ENCODE peak calls at places on chromosomes 13 and 19, in seven cellular contexts. S is GM12878, D is SK-N-SH, T is HCT116, F is HepG2, J is K562, V is H1. P is an unnamed sample.
A peak's percentile ranks its signal among the peaks of the same experiment; 100 is the strongest.

GRCh38 chr19:38769635-38770211 is 3.6 kb downstream of the LGALS7 start:
- DNase-seq in J (peak; percentile 73), T (peak; percentile 19), D (peak; percentile 83), V (no peak), S (no peak), F (no peak), P (no peak)

GRCh38 chr13:40485611-40486517 is 180.6 kb downstream of the FOXO1 start:
- DNase-seq in V (no peak), S (no peak), D (no peak), F (no peak), J (no peak), T (no peak), P (no peak)

GRCh38 chr19:53511933-53512374 is 26.0 kb upstream of the ZNF331 start:
- DNase-seq in V (peak; percentile 59), D (peak; percentile 79), T (peak; percentile 7), S (no peak), J (peak; percentile 67), F (peak; percentile 71), P (peak; percentile 80)

GRCh38 chr19:4342421-4343055 is 824 bp upstream of the MPND start:
- DNase-seq in T (peak; percentile 100), D (peak; percentile 92), J (peak; percentile 96), F (peak; percentile 100), S (peak; percentile 100), V (peak; percentile 97), P (peak; percentile 82)

GRCh38 chr13:59354665-59355064 is 809.1 kb downstream of the DIAPH3 start:
- DNase-seq in S (no peak), J (no peak), V (no peak), D (no peak), F (no peak), T (no peak), P (no peak)

GRCh38 chr19:30070970-30071632 is 129.1 kb downstream of the URI1 start:
- DNase-seq in S (no peak), T (no peak), F (no peak), V (no peak), D (peak; percentile 92), J (no peak), P (no peak)

GRCh38 chr19:50716178-50717025 is 3.2 kb downstream of the SHANK1 start:
- DNase-seq in T (no peak), F (no peak), V (no peak), J (no peak), S (no peak), D (no peak), P (no peak)

GRCh38 chr19:51181377-51181912 is 39.3 kb downstream of the SIGLEC7 start:
- DNase-seq in S (no peak), F (no peak), D (no peak), V (no peak), J (no peak), T (no peak), P (no peak)

GRCh38 chr19:30068528-30069395 is 126.7 kb downstream of the URI1 start:
- DNase-seq in T (no peak), V (no peak), J (no peak), F (no peak), S (no peak), D (no peak), P (no peak)

GRCh38 chr13:98399756-98400155 is 177.2 kb downstream of the STK24 start:
- DNase-seq in T (no peak), V (no peak), S (no peak), J (no peak), D (no peak), F (no peak), P (no peak)

GRCh38 chr13:19633340-19634128 is at the start of gene MPHOSPH8:
- DNase-seq in V (peak; percentile 87), T (peak; percentile 92), F (peak; percentile 88), D (peak; percentile 98), J (peak; percentile 92), S (peak; percentile 84), P (peak; percentile 94)

GRCh38 chr13:19632915-19633339 is 532 bp upstream of the MPHOSPH8 start:
- DNase-seq in V (no peak), T (no peak), S (no peak), J (no peak), D (no peak), F (no peak), P (no peak)

DNA sequence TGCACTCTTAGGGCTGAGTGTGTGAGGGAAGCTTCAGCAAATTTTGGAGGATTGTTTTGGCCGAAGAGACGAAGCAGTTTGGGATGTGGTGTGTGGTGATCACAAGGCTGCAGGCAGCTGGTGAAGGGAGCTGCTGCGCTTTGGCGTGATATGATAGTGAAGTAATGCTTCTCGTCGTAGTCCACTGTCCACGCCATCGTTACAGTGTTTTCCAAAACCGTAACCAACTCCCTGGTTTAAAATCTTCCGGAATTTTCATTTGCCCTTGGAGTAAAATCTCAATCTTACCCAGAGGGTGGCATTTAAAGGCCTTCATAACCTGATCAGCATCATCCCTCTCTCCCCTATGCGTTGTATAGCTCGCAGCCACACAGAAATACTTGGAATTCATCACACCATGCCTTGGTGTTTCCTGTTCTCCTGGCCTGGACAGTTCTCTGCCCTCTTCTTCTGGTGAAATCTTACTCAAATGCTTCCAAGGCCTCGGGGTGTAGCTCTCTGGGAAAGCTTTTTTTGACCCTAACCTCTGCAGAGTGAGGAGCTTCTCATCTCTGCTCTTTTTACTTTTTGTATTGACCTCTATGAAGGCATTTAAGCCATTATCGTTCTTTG is 776 bp downstream of the MPHOSPH8 start:
- DNase-seq in D (peak; percentile 19), F (peak; percentile 18), T (no peak), S (no peak), J (no peak), V (no peak), P (no peak)
- TF ChIP-seq JUND in D (no peak), F (no peak), T (no peak), S (no peak), J (no peak), V (no peak), P (no peak)

DNA sequence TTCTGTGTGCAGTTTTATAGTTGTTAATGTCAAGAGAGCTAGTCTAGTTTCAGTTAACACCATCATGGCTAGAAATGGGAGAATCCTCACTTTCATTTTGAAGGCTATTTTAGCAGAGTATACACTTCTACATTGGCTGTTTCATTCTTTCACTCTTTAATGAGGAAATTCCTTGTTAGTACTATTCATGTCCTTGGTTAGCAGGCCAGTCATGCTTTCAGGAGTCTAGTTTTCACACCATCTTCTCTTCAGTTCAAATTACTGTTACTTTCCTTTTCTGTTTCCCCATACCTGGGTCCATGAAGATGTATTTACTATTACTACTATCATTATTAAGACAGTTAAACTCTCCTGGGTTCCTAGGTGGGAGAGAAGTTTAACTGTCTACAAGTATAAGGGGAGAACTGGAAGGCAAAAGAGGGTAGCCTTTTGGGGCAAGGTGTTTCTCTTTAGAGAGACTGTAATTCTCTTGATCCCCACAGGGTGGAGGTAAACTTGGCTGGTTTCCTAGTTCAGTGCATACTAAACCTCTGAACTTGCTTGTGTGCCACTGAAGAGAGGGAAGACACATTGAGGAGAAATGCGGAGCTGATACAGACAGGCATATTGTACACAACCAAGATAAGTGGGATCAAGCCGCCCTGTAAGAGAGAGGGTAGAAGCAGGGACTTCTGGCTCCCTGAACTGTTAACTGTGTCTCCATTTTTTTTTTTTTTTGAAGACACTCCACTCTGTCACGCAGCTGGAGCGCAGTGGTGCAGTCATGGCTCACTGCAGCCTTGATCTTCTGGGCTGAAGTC is 41.3 kb upstream of the IGFL4 start:
- DNase-seq in D (peak; percentile 63), T (peak; percentile 48), V (no peak), J (peak; percentile 59), S (peak; percentile 8), F (peak; percentile 41), P (no peak)
- TF ChIP-seq JUND in D (no peak), T (no peak), V (no peak), J (no peak), S (no peak), F (no peak), P (no peak)

GRCh38 chr19:17325133-17325532 is 9.5 kb downstream of the ANO8 start:
- DNase-seq in J (no peak), V (no peak), F (no peak), T (no peak), S (no peak), D (no peak), P (no peak)

GRCh38 chr19:17327654-17328516 is 6.8 kb downstream of the ANO8 start:
- DNase-seq in S (no peak), T (peak; percentile 82), D (peak; percentile 85), F (peak; percentile 13), V (no peak), J (peak; percentile 82), P (no peak)

GRCh38 chr19:17325881-17326594 is 8.6 kb downstream of the ANO8 start:
- DNase-seq in D (no peak), V (no peak), J (no peak), S (no peak), F (no peak), T (no peak), P (no peak)

GRCh38 chr19:17327068-17327653 is 7.5 kb downstream of the ANO8 start:
- DNase-seq in F (no peak), J (no peak), S (no peak), D (no peak), T (no peak), V (no peak), P (no peak)

DNA sequence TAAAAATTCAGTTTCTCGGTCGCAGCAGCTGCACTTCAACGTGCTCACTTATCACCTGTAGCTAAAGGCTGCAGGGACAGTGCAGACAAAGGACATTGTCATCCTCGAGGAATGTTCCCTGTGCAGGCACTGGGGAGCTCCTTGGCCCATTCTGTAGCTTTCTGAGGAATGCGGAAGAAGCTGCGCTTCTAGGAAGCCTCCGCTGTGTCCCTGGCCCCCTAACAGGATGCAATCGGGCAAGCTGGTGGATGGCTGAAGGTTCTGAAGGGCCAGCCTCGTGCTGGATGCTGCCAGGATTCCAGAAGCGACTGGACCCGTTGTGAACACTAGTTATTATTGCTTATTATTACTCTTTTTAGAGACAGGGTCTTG is 8.1 kb downstream of the ANO8 start:
- DNase-seq in D (no peak), V (no peak), F (no peak), S (no peak), T (no peak), J (no peak), P (no peak)
- TF ChIP-seq JUND in D (no peak), V (no peak), F (no peak), S (no peak), T (no peak), J (no peak), P (no peak)

GRCh38 chr13:26307701-26308100 is 53.8 kb downstream of the CDK8 start:
- DNase-seq in T (no peak), D (no peak), J (no peak), F (no peak), V (no peak), S (no peak), P (no peak)

GRCh38 chr13:26308250-26308649 is 54.3 kb downstream of the CDK8 start:
- DNase-seq in F (no peak), V (no peak), D (no peak), S (no peak), T (no peak), J (no peak), P (no peak)

GRCh38 chr13:26308836-26309235 is 54.9 kb downstream of the CDK8 start:
- DNase-seq in D (no peak), F (no peak), S (no peak), J (no peak), T (no peak), V (no peak), P (no peak)

GRCh38 chr13:26310470-26310869 is 56.5 kb downstream of the CDK8 start:
- DNase-seq in S (no peak), F (no peak), V (no peak), J (no peak), D (no peak), T (no peak), P (no peak)

DNA sequence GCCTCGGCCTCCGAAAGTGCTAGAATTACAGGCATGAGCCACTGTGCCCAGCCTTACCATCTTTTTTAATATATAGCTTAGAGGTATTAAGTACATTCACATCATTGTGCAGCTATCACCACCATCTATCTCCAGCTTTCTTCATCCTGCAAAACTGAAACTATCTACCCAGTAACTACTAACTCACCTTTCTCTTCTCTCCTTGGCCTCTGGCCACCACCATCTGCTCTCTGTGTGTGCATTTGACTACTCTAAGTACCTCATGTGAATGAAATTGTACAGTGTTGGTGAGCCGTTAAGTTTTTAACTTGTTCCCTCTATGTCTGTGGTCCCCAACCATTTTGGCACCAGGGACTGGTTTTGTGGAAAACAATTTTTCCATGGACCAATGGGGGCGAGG is 56.1 kb downstream of the CDK8 start:
- DNase-seq in S (no peak), V (no peak), F (no peak), J (no peak), D (no peak), T (no peak), P (no peak)
- TF ChIP-seq JUND in S (no peak), V (no peak), F (no peak), J (no peak), D (no peak), T (no peak), P (no peak)